ENCODE peak calls at places on chromosomes 3 and 15, in five cellular contexts. S is CD8-positive, alpha-beta memory T cell; H is GM06990; G is pancreas; R is posterior cingulate gyrus. I is an unnamed sample.

GRCh38 chr3:185724761-185725160 is 100.1 kb downstream of the IGF2BP2 start:
- DNase-seq in R (no peak), S (no peak), H (no peak), G (no peak), I (no peak)

GRCh38 chr3:187066228-187066995 is 72.9 kb downstream of the RPL39L start:
- DNase-seq in H (peak), S (peak), G (no peak), R (no peak), I (peak)

GRCh38 chr3:26624209-26624775 is 1.7 kb downstream of the LRRC3B start:
- DNase-seq in S (no peak), H (no peak), G (no peak), R (peak), I (peak)

GRCh38 chr3:3737511-3737910 is 61.7 kb upstream of the LRRN1 start:
- DNase-seq in S (no peak), R (no peak), H (no peak), G (no peak), I (no peak)

GRCh38 chr15:70430029-70430428 is 332.3 kb upstream of the TLE3 start:
- DNase-seq in R (no peak), S (no peak), H (no peak), G (no peak), I (no peak)

GRCh38 chr3:46882377-46883015 is 5.0 kb downstream of the PTH1R start:
- DNase-seq in H (peak), R (no peak), S (no peak), G (no peak), I (peak)

GRCh38 chr3:124937049-124937448 is 2.5 kb upstream of the MUC13 start:
- DNase-seq in S (no peak), G (no peak), R (no peak), H (no peak), I (no peak)

GRCh38 chr15:67062365-67062985 is 2.9 kb upstream of the SMAD3 start:
- DNase-seq in G (no peak), S (no peak), R (no peak), H (no peak), I (no peak)

GRCh38 chr3:116579843-116580242 is 129.7 kb upstream of the TUSC7 start:
- DNase-seq in S (no peak), H (no peak), G (no peak), R (no peak), I (peak)

GRCh38 chr3:126939347-126939735 is 43.6 kb upstream of the PLXNA1 start:
- DNase-seq in G (no peak), S (no peak), H (no peak), R (no peak), I (no peak)

GRCh38 chr15:22795206-22796063 is 9.0 kb downstream of the NIPA1 start:
- DNase-seq in H (no peak), S (no peak), G (no peak), R (no peak), I (no peak)

GRCh38 chr3:84510007-84510406 is 448.8 kb upstream of the CADM2 start:
- DNase-seq in R (no peak), H (no peak), G (no peak), S (no peak), I (no peak)

GRCh38 chr15:40925863-40926658 is 3.1 kb upstream of the DLL4 start:
- DNase-seq in H (no peak), R (peak), S (no peak), G (peak), I (peak)

GRCh38 chr3:134794950-134795775 is at the start of gene EPHB1:
- DNase-seq in R (peak), H (peak), S (no peak), G (peak), I (peak)

GRCh38 chr15:35019401-35020327 is 31.6 kb upstream of the ZNF770 start:
- DNase-seq in H (peak), R (no peak), G (no peak), S (no peak), I (peak)

GRCh38 chr15:73560501-73561117 is 72.6 kb downstream of the NPTN start:
- DNase-seq in G (no peak), S (no peak), H (peak), R (no peak), I (peak)

GRCh38 chr3:164380156-164380555 is 698.1 kb downstream of the SI start:
- DNase-seq in G (no peak), R (no peak), H (no peak), S (no peak), I (no peak)

I was measured in NCI-H69.